ENCODE peak calls at places on chromosome 15, in four cellular contexts. Q is GM12878, Y is HepG2, F is H1. O is an unnamed sample. For H3K4me1, the result is how much of the 10 kb centered on the place peaks cover.

GRCh38 chr15:95734422-95735316 is 595.8 kb upstream of the NR2F2 start:
- DNase-seq in Y (no peak), Q (no peak), F (no peak), O (no peak)

GRCh38 chr15:80856809-80857377 is 77.7 kb downstream of the CEMIP start:
- DNase-seq in Y (peak), Q (no peak), F (no peak), O (no peak)

GRCh38 chr15:99564221-99565030 is 1.4 kb upstream of the MEF2A start:
- DNase-seq in Y (peak), F (no peak), Q (peak), O (no peak)

GRCh38 chr15:100281096-100281917 is 60.5 kb downstream of the ADAMTS17 start:
- DNase-seq in F (no peak), Y (no peak), Q (no peak), O (no peak)

GRCh38 chr15:43900964-43901363 is 74.2 kb downstream of the WDR76 start:
- DNase-seq in Y (no peak), F (no peak), Q (no peak), O (no peak)

GRCh38 chr15:62454567-62455172 is 289.6 kb upstream of the C2CD4B start:
- DNase-seq in Y (no peak), F (no peak), Q (no peak), O (no peak)

GRCh38 chr15:39404767-39405173 is 176.1 kb upstream of the THBS1 start:
- DNase-seq in Y (no peak), F (no peak), Q (no peak), O (no peak)

GRCh38 chr15:77352932-77353331 is 67.0 kb downstream of the PEAK1 start:
- DNase-seq in Y (no peak), F (no peak), Q (no peak), O (no peak)

GRCh38 chr15:88908697-88909621 is 4.2 kb downstream of the MFGE8 start:
- DNase-seq in Q (no peak), F (no peak), Y (no peak), O (no peak)

GRCh38 chr15:98113357-98113756 is 152.9 kb downstream of the ARRDC4 start:
- DNase-seq in Y (no peak), Q (no peak), F (no peak), O (no peak)

GRCh38 chr15:78995921-78996780 is 51.3 kb upstream of the CTSH start:
- DNase-seq in Q (no peak), F (no peak), Y (no peak), O (no peak)

GRCh38 chr15:90906181-90906849 is 3.2 kb downstream of the MAN2A2 start:
- DNase-seq in Q (no peak), F (no peak), Y (no peak), O (no peak)
- H3K4me1 ChIP-seq in Q (under half), F (under half), Y (under half), O (under half)

GRCh38 chr15:38168472-38169057 is 84.1 kb upstream of the SPRED1 start:
- DNase-seq in Q (no peak), F (no peak), Y (no peak), O (no peak)

GRCh38 chr15:38164061-38164460 is 88.6 kb upstream of the SPRED1 start:
- DNase-seq in Y (no peak), F (no peak), Q (no peak), O (no peak)

GRCh38 chr15:38164507-38164906 is 88.1 kb upstream of the SPRED1 start:
- DNase-seq in F (no peak), Q (no peak), Y (no peak), O (no peak)

DNA sequence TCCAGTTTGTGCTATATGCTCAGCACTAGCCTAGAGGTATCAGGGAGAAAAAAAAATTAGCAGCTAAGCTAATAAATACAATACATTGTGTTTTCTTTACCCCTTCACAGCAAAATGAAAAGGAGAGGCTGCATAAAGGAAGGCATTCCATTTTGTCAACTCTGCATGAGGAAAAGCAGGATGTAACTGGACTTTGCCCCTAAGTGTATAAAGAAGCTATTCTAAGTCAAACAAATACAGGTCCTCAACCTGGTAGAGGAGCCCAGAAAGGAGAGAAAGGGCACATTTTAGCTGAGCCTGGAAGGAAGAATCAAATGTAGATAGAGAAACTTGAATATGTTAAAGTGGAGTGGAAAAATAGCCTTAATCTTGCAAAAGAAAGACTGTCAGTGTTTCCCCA is 89.0 kb upstream of the SPRED1 start:
- DNase-seq in F (no peak), Q (no peak), Y (peak), O (no peak)
- TF ChIP-seq SUZ12 in F (no peak), Q (no peak), Y (no peak), O (no peak)

GRCh38 chr15:74335396-74335795 is 32.0 kb downstream of the CYP11A1 start:
- DNase-seq in Q (no peak), Y (no peak), F (no peak), O (no peak)

GRCh38 chr15:74338676-74339075 is 28.8 kb downstream of the CYP11A1 start:
- DNase-seq in Q (no peak), Y (no peak), F (no peak), O (no peak)

GRCh38 chr15:74337607-74338211 is 29.7 kb downstream of the CYP11A1 start:
- DNase-seq in Q (no peak), F (no peak), Y (no peak), O (no peak)

GRCh38 chr15:74336061-74337005 is 31.1 kb downstream of the CYP11A1 start:
- DNase-seq in Q (no peak), F (no peak), Y (no peak), O (no peak)

DNA sequence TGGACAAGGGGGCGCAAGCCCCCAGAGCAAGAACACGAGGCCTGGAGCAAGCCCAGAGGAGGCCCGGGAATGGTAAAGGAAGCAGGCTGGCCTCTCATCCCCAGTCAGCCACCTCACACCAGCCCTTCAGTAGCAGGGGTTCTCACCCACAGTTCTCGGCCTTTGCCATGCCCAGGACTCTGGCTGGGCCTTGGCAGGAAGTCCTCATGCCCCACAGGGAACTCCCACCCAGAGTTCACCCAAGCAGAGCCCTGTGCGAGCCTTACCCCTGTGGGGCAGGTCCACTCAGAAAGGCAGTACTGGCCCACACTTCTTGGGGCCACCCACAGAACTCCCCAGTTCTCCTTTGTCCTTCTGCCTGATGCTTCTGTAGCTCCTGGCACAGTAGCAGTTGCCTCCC is 30.3 kb downstream of the CYP11A1 start:
- DNase-seq in Q (no peak), F (no peak), Y (no peak), O (no peak)
- TF ChIP-seq YY1 in Q (no peak), F (no peak), Y (no peak), O (no peak)

DNA sequence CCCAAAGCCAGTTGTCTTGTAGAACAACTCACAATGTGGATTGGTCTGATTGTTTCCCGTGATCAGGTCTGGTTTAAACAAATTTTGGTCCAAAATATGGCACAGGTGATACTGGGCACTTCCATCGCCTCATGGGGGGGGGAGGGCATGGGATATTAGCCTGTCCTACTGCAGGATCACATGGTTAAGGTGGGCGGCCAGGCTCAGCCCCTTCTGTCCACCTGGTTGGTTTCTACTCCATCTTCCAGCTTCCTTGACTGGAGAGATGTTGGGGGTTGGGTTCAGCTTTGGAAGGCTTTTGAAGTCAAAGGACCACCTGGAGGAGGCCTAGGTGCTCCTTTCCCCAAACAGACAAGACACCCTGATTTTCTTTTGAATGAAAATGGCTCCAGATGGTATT is 7.2 kb downstream of the KLF13 start:
- DNase-seq in F (no peak), Y (no peak), Q (no peak), O (no peak)
- H3K4me1 ChIP-seq in F (under half), Y (half or more), Q (half or more), O (under half)

GRCh38 chr15:45616901-45617323 is 17.9 kb upstream of the SQOR start:
- DNase-seq in Q (no peak), F (no peak), Y (no peak), O (no peak)

GRCh38 chr15:45618813-45619212 is 16.0 kb upstream of the SQOR start:
- DNase-seq in Q (no peak), F (no peak), Y (no peak), O (no peak)

GRCh38 chr15:45611305-45611704 is 23.5 kb upstream of the SQOR start:
- DNase-seq in Y (peak), Q (no peak), F (no peak), O (no peak)

DNA sequence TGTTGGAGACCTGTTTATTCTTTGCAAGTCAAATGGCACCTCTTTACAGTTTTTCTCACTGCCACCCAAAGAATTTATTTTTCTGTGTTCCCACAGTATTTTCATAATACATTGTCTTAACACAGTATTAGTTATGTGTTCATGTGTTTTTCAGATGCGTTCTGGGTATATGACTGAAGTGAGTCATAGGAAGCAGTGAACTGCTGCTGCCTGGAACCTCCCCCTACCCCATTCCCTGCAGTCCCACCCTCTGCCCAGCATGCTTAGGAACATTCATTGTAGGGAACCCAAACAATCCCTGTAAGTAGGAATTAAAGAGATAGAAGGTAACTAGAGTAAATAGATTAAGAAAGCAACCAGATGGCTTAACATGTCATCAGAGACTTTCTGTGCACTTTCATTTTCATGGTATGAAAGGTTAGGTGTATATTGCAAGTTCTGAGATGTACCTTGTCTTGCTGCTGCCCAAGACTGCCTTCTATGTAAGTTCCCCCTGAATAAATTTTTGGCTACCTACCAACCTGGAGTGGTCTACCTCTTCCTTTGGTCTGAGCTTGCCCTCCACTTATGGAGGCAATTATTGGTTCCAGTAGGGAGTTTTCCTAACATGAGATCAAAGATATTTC is 21.9 kb upstream of the SQOR start:
- DNase-seq in Q (no peak), F (no peak), Y (no peak), O (no peak)
- TF ChIP-seq SUZ12 in Q (no peak), F (no peak), Y (no peak), O (no peak)

GRCh38 chr15:48530528-48530927 is 115.0 kb downstream of the FBN1 start:
- DNase-seq in F (no peak), Q (no peak), Y (no peak), O (no peak)
- TF ChIP-seq YY1 in F (no peak), Q (no peak), Y (no peak), O (no peak)

GRCh38 chr15:73697033-73697467 is 12.9 kb downstream of the CD276 start:
- DNase-seq in F (no peak), Q (peak), Y (no peak), O (no peak)

GRCh38 chr15:73694419-73694818 is 10.2 kb downstream of the CD276 start:
- DNase-seq in Y (no peak), Q (no peak), F (no peak), O (no peak)

GRCh38 chr15:73695773-73696640 is 11.8 kb downstream of the CD276 start:
- DNase-seq in F (no peak), Q (no peak), Y (no peak), O (no peak)

GRCh38 chr15:73699249-73700040 is 15.3 kb downstream of the CD276 start:
- DNase-seq in F (no peak), Y (no peak), Q (no peak), O (no peak)

GRCh38 chr15:73696641-73697001 is 12.4 kb downstream of the CD276 start:
- DNase-seq in F (no peak), Q (no peak), Y (no peak), O (no peak)
- H3K4me1 ChIP-seq in F (under half), Q (under half), Y (under half), O (under half)

GRCh38 chr15:41695750-41696436 is 35.7 kb downstream of the MGA start:
- DNase-seq in Q (peak), Y (peak), F (no peak), O (no peak)
- TF ChIP-seq SUZ12 in Q (no peak), Y (no peak), F (no peak), O (no peak)

DNA sequence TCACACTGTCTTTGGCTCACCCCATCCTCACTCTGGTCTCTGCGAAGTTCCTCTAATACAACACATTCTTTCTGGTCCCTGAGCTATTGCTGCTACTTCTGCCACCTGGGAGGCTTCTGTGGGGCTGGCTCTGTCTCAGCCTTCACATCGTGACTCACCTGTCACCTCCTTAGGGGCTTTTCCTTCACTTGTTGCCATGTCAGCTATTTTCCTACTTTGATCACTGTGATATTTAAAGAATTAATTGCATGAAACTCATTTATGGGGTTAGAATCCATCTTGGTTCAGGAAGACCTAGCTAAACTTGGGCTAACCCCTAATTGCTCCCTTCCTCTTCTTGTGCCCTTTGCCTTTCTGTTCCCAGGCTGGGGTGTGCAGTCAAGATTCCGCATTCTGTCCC is 346.9 kb downstream of the WDR72 start:
- DNase-seq in Y (no peak), Q (no peak), F (no peak), O (no peak)
- TF ChIP-seq YY1 in Y (no peak), Q (no peak), F (no peak), O (no peak)